ENCODE peak calls at places on chromosome 14, in six cellular contexts. G is M059J; Y is hypothalamus; B is AML-193; A is activated T-helper 9 cell treated with anti-CD3 and anti-CD28 coated beads, Interleukin-2, amount 50 U/mL, for 16 hours; I is stimulated activated effector memory CD8-positive, alpha-beta T cell treated with anti-CD3 and anti-CD28 coated beads, Interleukin-12 subunit alpha, Interleukin-12 subunit beta, amount 100 ng/mL, for 72 hours. F is an unnamed sample.

GRCh38 chr14:31154956-31155355 is 52.6 kb downstream of the HECTD1 start:
- DNase-seq in G (peak), Y (no peak), B (no peak), A (no peak), I (no peak), F (no peak)

GRCh38 chr14:88473791-88474190 is 81.0 kb downstream of the PTPN21 start:
- DNase-seq in G (no peak), Y (no peak), B (no peak), A (no peak), I (no peak), F (no peak)

GRCh38 chr14:55389330-55389729 is 22.3 kb downstream of the ATG14 start:
- DNase-seq in G (peak), Y (no peak), B (no peak), A (no peak), I (no peak), F (no peak)

GRCh38 chr14:66910306-66910705 is 278.9 kb upstream of the GARIN2 start:
- DNase-seq in G (peak), Y (no peak), B (no peak), A (no peak), I (no peak), F (no peak)

GRCh38 chr14:104913413-104913812 is 11.3 kb upstream of the PLD4 start:
- DNase-seq in G (no peak), Y (no peak), B (no peak), A (no peak), I (no peak), F (no peak)

GRCh38 chr14:89190779-89191513 is 226.1 kb downstream of the FOXN3 start:
- DNase-seq in G (peak), Y (no peak), B (no peak), A (no peak), I (no peak), F (no peak)

GRCh38 chr14:97005908-97006307 is 208.7 kb downstream of the VRK1 start:
- DNase-seq in G (no peak), Y (no peak), B (no peak), A (no peak), I (no peak), F (no peak)

GRCh38 chr14:64507376-64508156 is 3.0 kb downstream of the ZBTB1 start:
- DNase-seq in G (peak), Y (no peak), B (no peak), A (peak), I (no peak), F (peak)

GRCh38 chr14:71583246-71583645 is 349.0 kb upstream of the RGS6 start:
- DNase-seq in G (no peak), Y (no peak), B (peak), A (no peak), I (no peak), F (no peak)

GRCh38 chr14:101028971-101029667 is 125.6 kb upstream of the RTL1 start:
- DNase-seq in G (no peak), Y (no peak), B (no peak), A (no peak), I (no peak), F (no peak)

GRCh38 chr14:26180221-26180620 is 417.6 kb downstream of the NOVA1 start:
- DNase-seq in G (no peak), Y (no peak), B (no peak), A (no peak), I (no peak), F (no peak)

GRCh38 chr14:70955543-70956480 is 48.6 kb downstream of the PCNX1 start:
- DNase-seq in G (peak), Y (no peak), B (peak), A (no peak), I (peak), F (peak)

GRCh38 chr14:38851109-38851508 is 251.9 kb downstream of the SEC23A start:
- DNase-seq in G (no peak), Y (no peak), B (no peak), A (no peak), I (no peak), F (no peak)

GRCh38 chr14:79764288-79764687 is 447.0 kb downstream of the DIO2 start:
- DNase-seq in G (no peak), Y (no peak), B (no peak), A (no peak), I (no peak), F (no peak)

GRCh38 chr14:64417042-64417770 is 29.1 kb downstream of the MTHFD1 start:
- DNase-seq in G (peak), Y (no peak), B (no peak), A (no peak), I (no peak), F (no peak)

GRCh38 chr14:104817930-104818713 is 17.2 kb downstream of the ZBTB42 start:
- DNase-seq in G (no peak), Y (no peak), B (no peak), A (no peak), I (no peak), F (no peak)

GRCh38 chr14:93676416-93676958 is 111.8 kb downstream of the PRIMA1 start:
- DNase-seq in G (no peak), Y (no peak), B (no peak), A (no peak), I (no peak), F (no peak)

GRCh38 chr14:24395609-24396580 is 2.9 kb upstream of the NYNRIN start:
- DNase-seq in G (no peak), Y (no peak), B (peak), A (no peak), I (no peak), F (peak)

GRCh38 chr14:45150386-45150890 is 14.7 kb downstream of the FANCM start:
- DNase-seq in G (no peak), Y (no peak), B (no peak), A (no peak), I (no peak), F (no peak)

GRCh38 chr14:62455446-62455845 is 589.8 kb downstream of the KCNH5 start:
- DNase-seq in G (no peak), Y (no peak), B (no peak), A (no peak), I (no peak), F (no peak)

GRCh38 chr14:24238527-24239037 is 3.8 kb downstream of the TINF2 start:
- DNase-seq in G (no peak), Y (no peak), B (no peak), A (no peak), I (no peak), F (no peak)

GRCh38 chr14:53646925-53647324 is 309.7 kb downstream of the BMP4 start:
- DNase-seq in G (no peak), Y (no peak), B (no peak), A (no peak), I (no peak), F (no peak)

GRCh38 chr14:72909163-72909562 is 15.3 kb upstream of the DPF3 start:
- DNase-seq in G (peak), Y (no peak), B (no peak), A (no peak), I (no peak), F (no peak)

F was measured in Karpas-422.